ENCODE peak calls at places on chromosome 22, in nine cellular contexts. One of them, this sample, is unnamed.
A peak's percentile ranks its signal among the peaks of the same experiment; 100 is the strongest.

GRCh38 chr22:35322126-35322525 is 22.4 kb downstream of the TOM1 start:
- DNase-seq in tibial nerve: no peak
- DNase-seq in prostate gland: no peak
- DNase-seq in GM23338: no peak
- DNase-seq in fibroblast of lung: no peak
- DNase-seq in body of pancreas: no peak
- DNase-seq in endodermal cell: no peak
- DNase-seq in CD8-positive, alpha-beta T cell: no peak
- DNase-seq in CD8-positive, alpha-beta memory T cell: no peak
- DNase-seq in this sample: no peak

GRCh38 chr22:23875801-23876200 is 18.1 kb downstream of the SLC2A11 start:
- DNase-seq in tibial nerve: no peak
- DNase-seq in prostate gland: no peak
- DNase-seq in GM23338: no peak
- DNase-seq in fibroblast of lung: no peak
- DNase-seq in body of pancreas: no peak
- DNase-seq in endodermal cell: no peak
- DNase-seq in CD8-positive, alpha-beta T cell: no peak
- DNase-seq in CD8-positive, alpha-beta memory T cell: no peak
- DNase-seq in this sample: no peak

GRCh38 chr22:48112687-48113521 is 1350.5 kb downstream of the TBC1D22A start:
- DNase-seq in tibial nerve: no peak
- DNase-seq in prostate gland: no peak
- DNase-seq in GM23338: no peak
- DNase-seq in fibroblast of lung: no peak
- DNase-seq in body of pancreas: no peak
- DNase-seq in endodermal cell: no peak
- DNase-seq in CD8-positive, alpha-beta T cell: no peak
- DNase-seq in CD8-positive, alpha-beta memory T cell: no peak
- DNase-seq in this sample: no peak

GRCh38 chr22:44683237-44683636 is 18.8 kb upstream of the PRR5 start:
- DNase-seq in tibial nerve: no peak
- DNase-seq in prostate gland: no peak
- DNase-seq in GM23338: no peak
- DNase-seq in fibroblast of lung: no peak
- DNase-seq in body of pancreas: no peak
- DNase-seq in endodermal cell: no peak
- DNase-seq in CD8-positive, alpha-beta T cell: no peak
- DNase-seq in CD8-positive, alpha-beta memory T cell: no peak
- DNase-seq in this sample: no peak

GRCh38 chr22:19525666-19526065 is 1.5 kb upstream of the CLDN5 start:
- DNase-seq in tibial nerve: no peak
- DNase-seq in prostate gland: no peak
- DNase-seq in GM23338: no peak
- DNase-seq in fibroblast of lung: no peak
- DNase-seq in body of pancreas: no peak
- DNase-seq in endodermal cell: peak; percentile 26
- DNase-seq in CD8-positive, alpha-beta T cell: no peak
- DNase-seq in CD8-positive, alpha-beta memory T cell: no peak
- DNase-seq in this sample: no peak

GRCh38 chr22:46584081-46584903 is 35.9 kb upstream of the GRAMD4 start:
- DNase-seq in tibial nerve: no peak
- DNase-seq in prostate gland: no peak
- DNase-seq in GM23338: no peak
- DNase-seq in fibroblast of lung: peak; percentile 67
- DNase-seq in body of pancreas: peak; percentile 50
- DNase-seq in endodermal cell: peak; percentile 73
- DNase-seq in CD8-positive, alpha-beta T cell: no peak
- DNase-seq in CD8-positive, alpha-beta memory T cell: no peak
- DNase-seq in this sample: no peak

GRCh38 chr22:39545310-39546063 is 12.9 kb upstream of the RPS19BP1 start:
- DNase-seq in tibial nerve: no peak
- DNase-seq in prostate gland: no peak
- DNase-seq in GM23338: peak; percentile 91
- DNase-seq in fibroblast of lung: no peak
- DNase-seq in body of pancreas: peak; percentile 52
- DNase-seq in endodermal cell: peak; percentile 95
- DNase-seq in CD8-positive, alpha-beta T cell: peak; percentile 75
- DNase-seq in CD8-positive, alpha-beta memory T cell: peak; percentile 73
- DNase-seq in this sample: peak; percentile 89

GRCh38 chr22:45584121-45584570 is 81.5 kb downstream of the FBLN1 start:
- DNase-seq in tibial nerve: no peak
- DNase-seq in prostate gland: no peak
- DNase-seq in GM23338: no peak
- DNase-seq in fibroblast of lung: peak; percentile 62
- DNase-seq in body of pancreas: no peak
- DNase-seq in endodermal cell: no peak
- DNase-seq in CD8-positive, alpha-beta T cell: no peak
- DNase-seq in CD8-positive, alpha-beta memory T cell: no peak
- DNase-seq in this sample: no peak

GRCh38 chr22:25929479-25929878 is 187.5 kb downstream of the MYO18B start:
- DNase-seq in tibial nerve: no peak
- DNase-seq in prostate gland: no peak
- DNase-seq in GM23338: no peak
- DNase-seq in fibroblast of lung: no peak
- DNase-seq in body of pancreas: no peak
- DNase-seq in endodermal cell: peak; percentile 19
- DNase-seq in CD8-positive, alpha-beta T cell: no peak
- DNase-seq in CD8-positive, alpha-beta memory T cell: no peak
- DNase-seq in this sample: no peak

GRCh38 chr22:46297151-46297819 is 615 bp downstream of the GTSE1 start:
- DNase-seq in tibial nerve: no peak
- DNase-seq in prostate gland: no peak
- DNase-seq in GM23338: peak; percentile 54
- DNase-seq in fibroblast of lung: peak; percentile 50
- DNase-seq in body of pancreas: peak; percentile 35
- DNase-seq in endodermal cell: peak; percentile 70
- DNase-seq in CD8-positive, alpha-beta T cell: no peak
- DNase-seq in CD8-positive, alpha-beta memory T cell: no peak
- DNase-seq in this sample: peak; percentile 53

GRCh38 chr22:27842994-27843431 is 41.5 kb upstream of the MN1 start:
- DNase-seq in tibial nerve: no peak
- DNase-seq in prostate gland: no peak
- DNase-seq in GM23338: no peak
- DNase-seq in fibroblast of lung: no peak
- DNase-seq in body of pancreas: no peak
- DNase-seq in endodermal cell: no peak
- DNase-seq in CD8-positive, alpha-beta T cell: no peak
- DNase-seq in CD8-positive, alpha-beta memory T cell: no peak
- DNase-seq in this sample: no peak

GRCh38 chr22:30047364-30047738 is 32.9 kb upstream of the HORMAD2 start:
- DNase-seq in tibial nerve: no peak
- DNase-seq in prostate gland: peak; percentile 36
- DNase-seq in GM23338: peak; percentile 72
- DNase-seq in fibroblast of lung: no peak
- DNase-seq in body of pancreas: no peak
- DNase-seq in endodermal cell: peak; percentile 65
- DNase-seq in CD8-positive, alpha-beta T cell: no peak
- DNase-seq in CD8-positive, alpha-beta memory T cell: no peak
- DNase-seq in this sample: no peak

GRCh38 chr22:20553947-20554741 is 46.7 kb downstream of the MED15 start:
- DNase-seq in tibial nerve: no peak
- DNase-seq in prostate gland: no peak
- DNase-seq in GM23338: no peak
- DNase-seq in fibroblast of lung: no peak
- DNase-seq in body of pancreas: no peak
- DNase-seq in endodermal cell: no peak
- DNase-seq in CD8-positive, alpha-beta T cell: no peak
- DNase-seq in CD8-positive, alpha-beta memory T cell: no peak
- DNase-seq in this sample: no peak

DNA sequence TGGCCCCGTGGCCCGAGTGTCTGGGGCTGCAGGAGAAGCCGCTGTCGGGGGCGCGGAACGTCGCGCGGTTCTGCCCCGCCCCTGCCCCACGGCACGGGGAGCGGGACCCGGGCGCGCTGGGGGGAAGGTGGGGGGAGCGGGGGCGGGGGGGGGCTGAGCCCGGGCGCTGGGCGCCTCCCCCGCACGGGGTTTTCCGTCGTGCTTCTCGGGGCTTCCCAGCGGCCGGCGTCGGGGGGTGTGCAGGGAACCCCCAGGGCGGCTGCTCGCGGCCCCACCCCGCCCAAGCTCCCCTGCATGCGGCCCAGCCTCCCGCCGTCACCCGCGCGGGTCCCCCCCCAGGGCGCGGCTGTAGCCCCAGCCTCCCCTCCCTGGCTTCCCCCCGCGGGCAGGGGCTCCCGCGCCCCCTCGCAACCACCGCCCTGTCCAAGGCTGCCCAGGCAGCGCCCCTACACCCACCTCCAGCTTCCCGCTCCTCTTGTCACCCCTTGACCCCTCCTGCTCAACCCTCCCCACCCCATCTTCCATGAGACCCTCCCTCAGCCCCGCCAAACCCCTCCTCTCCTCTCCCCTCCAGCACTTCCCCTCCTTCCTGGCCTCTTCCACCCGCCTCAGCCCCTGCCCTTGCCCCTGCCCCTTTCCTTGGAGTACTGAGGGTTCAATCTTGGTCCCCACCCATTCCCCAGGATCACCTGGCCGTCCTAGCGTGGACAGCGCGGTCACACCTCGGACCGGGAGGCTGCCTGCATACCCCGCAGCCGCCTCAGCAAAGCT is 1.7 kb downstream of the IL17REL start:
- DNase-seq in tibial nerve: no peak
- DNase-seq in prostate gland: no peak
- DNase-seq in GM23338: no peak
- DNase-seq in fibroblast of lung: no peak
- DNase-seq in body of pancreas: no peak
- DNase-seq in endodermal cell: no peak
- DNase-seq in CD8-positive, alpha-beta T cell: peak; percentile 41
- DNase-seq in CD8-positive, alpha-beta memory T cell: peak; percentile 64
- DNase-seq in this sample: no peak
- H3K4me3 ChIP-seq in tibial nerve: no peak overlapping the region
- H3K4me3 ChIP-seq in prostate gland: no peak overlapping the region
- H3K4me3 ChIP-seq in GM23338: peak overlapping the region; percentile 52
- H3K4me3 ChIP-seq in fibroblast of lung: no peak overlapping the region
- H3K4me3 ChIP-seq in body of pancreas: no peak overlapping the region
- H3K4me3 ChIP-seq in endodermal cell: no peak overlapping the region
- H3K4me3 ChIP-seq in CD8-positive, alpha-beta T cell: no peak overlapping the region
- H3K4me3 ChIP-seq in CD8-positive, alpha-beta memory T cell: no peak overlapping the region
- H3K4me3 ChIP-seq in this sample: no peak overlapping the region

DNA sequence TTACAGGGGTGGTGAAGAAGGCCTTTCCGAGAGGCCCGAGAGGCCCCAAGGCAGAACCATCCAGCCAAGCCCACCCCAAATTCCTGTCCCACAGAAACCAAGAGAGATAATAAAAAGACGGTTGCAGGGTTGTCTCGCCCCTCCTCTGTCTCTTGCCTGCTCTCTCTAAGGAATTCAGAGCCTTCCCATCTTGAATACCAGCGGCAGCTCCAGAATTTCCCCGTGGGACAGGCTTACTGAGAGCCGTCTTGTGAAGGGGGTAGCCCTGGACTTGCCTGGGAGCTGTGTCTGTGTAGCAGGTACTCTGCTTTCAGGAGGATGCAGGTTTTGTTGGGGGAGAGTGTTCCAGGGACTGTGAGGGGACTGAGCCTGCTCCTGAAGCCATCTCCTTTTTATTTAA is 9.6 kb upstream of the EIF3D start:
- DNase-seq in tibial nerve: no peak
- DNase-seq in prostate gland: no peak
- DNase-seq in GM23338: peak; percentile 40
- DNase-seq in fibroblast of lung: no peak
- DNase-seq in body of pancreas: no peak
- DNase-seq in endodermal cell: no peak
- DNase-seq in CD8-positive, alpha-beta T cell: no peak
- DNase-seq in CD8-positive, alpha-beta memory T cell: no peak
- DNase-seq in this sample: no peak
- H3K4me3 ChIP-seq in tibial nerve: no peak overlapping the region
- H3K4me3 ChIP-seq in prostate gland: no peak overlapping the region
- H3K4me3 ChIP-seq in GM23338: no peak overlapping the region
- H3K4me3 ChIP-seq in fibroblast of lung: no peak overlapping the region
- H3K4me3 ChIP-seq in body of pancreas: no peak overlapping the region
- H3K4me3 ChIP-seq in endodermal cell: no peak overlapping the region
- H3K4me3 ChIP-seq in CD8-positive, alpha-beta T cell: no peak overlapping the region
- H3K4me3 ChIP-seq in CD8-positive, alpha-beta memory T cell: no peak overlapping the region
- H3K4me3 ChIP-seq in this sample: no peak overlapping the region

DNA sequence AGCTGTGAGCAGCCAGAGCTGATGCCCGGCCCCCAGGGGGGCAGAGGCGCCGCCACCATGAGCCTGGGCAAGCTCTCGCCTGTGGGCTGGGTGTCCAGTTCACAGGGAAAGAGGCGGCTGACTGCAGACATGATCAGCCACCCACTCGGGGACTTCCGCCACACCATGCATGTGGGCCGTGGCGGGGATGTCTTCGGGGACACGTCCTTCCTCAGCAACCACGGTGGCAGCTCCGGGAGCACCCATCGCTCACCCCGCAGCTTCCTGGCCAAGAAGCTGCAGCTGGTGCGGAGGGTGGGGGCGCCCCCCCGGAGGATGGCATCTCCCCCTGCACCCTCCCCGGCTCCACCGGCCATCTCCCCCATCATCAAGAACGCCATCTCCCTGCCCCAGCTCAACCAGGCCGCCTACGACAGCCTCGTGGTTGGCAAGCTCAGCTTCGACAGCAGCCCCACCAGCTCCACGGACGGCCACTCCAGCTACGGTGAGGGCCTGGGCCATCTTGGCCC is 6.1 kb downstream of the CDC42EP1 start:
- DNase-seq in tibial nerve: no peak
- DNase-seq in prostate gland: no peak
- DNase-seq in GM23338: no peak
- DNase-seq in fibroblast of lung: no peak
- DNase-seq in body of pancreas: peak; percentile 35
- DNase-seq in endodermal cell: no peak
- DNase-seq in CD8-positive, alpha-beta T cell: peak; percentile 51
- DNase-seq in CD8-positive, alpha-beta memory T cell: peak; percentile 32
- DNase-seq in this sample: no peak
- H3K4me3 ChIP-seq in tibial nerve: peak overlapping the region; percentile 0
- H3K4me3 ChIP-seq in prostate gland: no peak overlapping the region
- H3K4me3 ChIP-seq in GM23338: no peak overlapping the region
- H3K4me3 ChIP-seq in fibroblast of lung: no peak overlapping the region
- H3K4me3 ChIP-seq in body of pancreas: no peak overlapping the region
- H3K4me3 ChIP-seq in endodermal cell: no peak overlapping the region
- H3K4me3 ChIP-seq in CD8-positive, alpha-beta T cell: peak overlapping the region; percentile 9
- H3K4me3 ChIP-seq in CD8-positive, alpha-beta memory T cell: peak overlapping the region; percentile 28
- H3K4me3 ChIP-seq in this sample: no peak overlapping the region

DNA sequence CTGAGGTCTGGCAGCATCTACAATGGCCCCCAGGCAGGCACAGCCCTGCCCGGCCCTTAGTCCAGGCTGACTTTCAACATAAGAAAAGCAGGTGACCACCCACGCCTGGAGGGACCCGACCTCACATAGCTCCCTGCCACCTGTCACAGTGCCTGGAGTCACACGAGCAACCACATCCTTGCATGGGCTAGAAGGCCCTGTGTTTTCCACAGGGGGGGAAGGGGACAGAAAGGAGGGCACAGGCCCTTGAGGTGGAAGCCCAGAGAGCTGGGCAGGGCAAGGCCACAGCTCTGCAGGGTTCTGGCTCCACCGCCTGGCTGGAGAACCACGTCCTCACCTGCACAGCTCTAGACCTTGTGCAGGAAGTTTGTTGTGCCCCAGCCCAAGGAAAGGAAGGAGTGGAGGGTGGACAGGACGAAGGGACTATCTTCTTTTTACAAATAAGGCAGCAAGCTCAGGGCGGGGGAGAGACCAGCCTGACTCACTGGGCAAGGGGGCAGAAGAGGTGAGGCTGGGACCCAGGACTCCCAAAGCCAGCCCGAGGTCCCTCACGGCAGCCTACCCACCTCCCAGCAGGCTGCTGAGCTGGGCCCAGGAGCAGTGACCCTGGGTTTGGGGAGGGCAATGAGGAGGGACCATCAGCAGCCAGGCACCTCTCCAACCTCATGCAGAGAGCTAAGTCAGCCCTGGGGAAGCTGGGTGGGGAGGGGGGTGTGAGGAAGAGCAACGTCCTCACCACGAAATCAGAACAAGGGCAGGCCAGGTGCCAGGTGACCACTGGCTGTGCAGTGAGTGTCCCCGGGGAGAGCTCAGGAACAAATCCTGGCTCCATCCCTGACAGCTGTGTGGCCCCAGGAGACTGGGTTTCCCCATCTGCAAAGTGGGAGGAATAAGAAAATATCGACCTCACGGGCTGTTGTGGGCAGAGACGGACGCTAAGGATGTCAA is 4.3 kb downstream of the C1QTNF6 start:
- DNase-seq in tibial nerve: no peak
- DNase-seq in prostate gland: no peak
- DNase-seq in GM23338: no peak
- DNase-seq in fibroblast of lung: no peak
- DNase-seq in body of pancreas: no peak
- DNase-seq in endodermal cell: no peak
- DNase-seq in CD8-positive, alpha-beta T cell: no peak
- DNase-seq in CD8-positive, alpha-beta memory T cell: no peak
- DNase-seq in this sample: no peak
- H3K4me3 ChIP-seq in tibial nerve: no peak overlapping the region
- H3K4me3 ChIP-seq in prostate gland: no peak overlapping the region
- H3K4me3 ChIP-seq in GM23338: no peak overlapping the region
- H3K4me3 ChIP-seq in fibroblast of lung: no peak overlapping the region
- H3K4me3 ChIP-seq in body of pancreas: no peak overlapping the region
- H3K4me3 ChIP-seq in endodermal cell: no peak overlapping the region
- H3K4me3 ChIP-seq in CD8-positive, alpha-beta T cell: no peak overlapping the region
- H3K4me3 ChIP-seq in CD8-positive, alpha-beta memory T cell: no peak overlapping the region
- H3K4me3 ChIP-seq in this sample: no peak overlapping the region